ENCODE peak calls at places on chromosomes 1 and 21, in ten cellular contexts. L is dermis microvascular lymphatic vessel endothelial cell, R is NCI-H2171, X is iris pigment epithelial cell, H is RKO, E is HS-5, C is cardiac muscle cell, G is glomerular endothelial cell, J is COR-L47, U is AG08395. T is an unnamed sample.

GRCh38 chr1:94240822-94241221 is 3.4 kb upstream of the ARHGAP29 start:
- DNase-seq in J (peak; percentile 6), C (peak; percentile 51), X (no peak), G (no peak), R (no peak), U (no peak), E (no peak), L (peak; percentile 63), H (no peak), T (no peak)

GRCh38 chr1:64915381-64916274 is 50.7 kb downstream of the JAK1 start:
- DNase-seq in H (no peak), R (no peak), L (peak; percentile 81), C (peak; percentile 61), G (no peak), E (no peak), J (no peak), X (peak; percentile 95), U (no peak), T (no peak)

GRCh38 chr1:226628624-226629155 is 80.1 kb downstream of the STUM start:
- DNase-seq in U (no peak), H (no peak), J (peak; percentile 91), R (no peak), G (no peak), X (no peak), C (no peak), E (no peak), L (no peak), T (no peak)

GRCh38 chr1:200558866-200559459 is 61.6 kb downstream of the KIF14 start:
- DNase-seq in H (peak; percentile 77), G (peak; percentile 47), X (peak; percentile 73), J (no peak), R (no peak), L (peak; percentile 72), E (peak; percentile 34), C (peak; percentile 76), U (peak; percentile 62), T (peak; percentile 21)

GRCh38 chr21:43757601-43758000 is 18.5 kb downstream of the CSTB start:
- DNase-seq in X (no peak), R (no peak), E (no peak), H (no peak), J (no peak), U (no peak), C (no peak), G (no peak), L (no peak), T (no peak)

GRCh38 chr1:66207484-66207883 is 326.5 kb upstream of the SGIP1 start:
- DNase-seq in L (peak; percentile 11), U (peak; percentile 83), C (peak; percentile 41), X (peak; percentile 42), G (no peak), E (no peak), R (no peak), H (peak; percentile 52), J (peak; percentile 1), T (peak; percentile 57)

GRCh38 chr1:26360807-26361604 is 7.1 kb upstream of the CRYBG2 start:
- DNase-seq in U (no peak), C (no peak), H (no peak), E (no peak), L (no peak), R (no peak), X (no peak), G (no peak), J (no peak), T (no peak)

GRCh38 chr1:204528241-204528640 is 12.0 kb downstream of the MDM4 start:
- DNase-seq in J (no peak), H (no peak), G (no peak), E (no peak), R (no peak), L (no peak), X (no peak), U (no peak), C (no peak), T (no peak)

GRCh38 chr21:32884062-32884461 is 112.5 kb upstream of the PAXBP1 start:
- DNase-seq in R (no peak), L (no peak), C (no peak), X (no peak), H (no peak), J (no peak), G (no peak), E (no peak), U (no peak), T (no peak)

GRCh38 chr1:59879556-59879955 is 47.0 kb downstream of the CYP2J2 start:
- DNase-seq in E (no peak), R (peak; percentile 66), U (peak; percentile 32), H (peak; percentile 56), L (peak; percentile 76), G (peak; percentile 58), C (peak; percentile 90), X (peak; percentile 77), J (peak; percentile 53), T (peak; percentile 6)

GRCh38 chr1:229696385-229696784 is 70.3 kb downstream of the URB2 start:
- DNase-seq in X (no peak), J (no peak), U (no peak), E (no peak), R (no peak), H (no peak), L (no peak), C (no peak), G (no peak), T (no peak)

GRCh38 chr1:45339694-45340558 is at the start of the genes MUTYH and TOE1:
- DNase-seq in E (peak; percentile 73), L (peak; percentile 95), U (peak; percentile 96), R (peak; percentile 92), C (peak; percentile 95), H (peak; percentile 94), J (peak; percentile 86), X (peak; percentile 94), G (peak; percentile 36), T (peak; percentile 51)

GRCh38 chr1:97277891-97278662 is 556.5 kb downstream of the PTBP2 start:
- DNase-seq in U (peak; percentile 47), X (peak; percentile 91), C (peak; percentile 75), H (peak; percentile 64), G (peak; percentile 63), L (peak; percentile 83), J (no peak), E (peak; percentile 71), R (no peak), T (peak; percentile 32)

T was measured in GM04503.